ENCODE peak calls at places on chromosomes 12 and 14, in eight cellular contexts. O is lower leg skin, E is cardiac muscle cell, T is transverse colon, C is WTC11, V is thyroid gland, R is lung, L is H9. B is an unnamed sample.

GRCh38 chr12:6825398-6826124 is 2.6 kb upstream of the P3H3 start:
- DNase-seq in C (peak), L (peak), T (peak), O (peak), E (peak), V (peak), R (peak), B (peak)

GRCh38 chr14:71142375-71143038 is 235.2 kb downstream of the PCNX1 start:
- DNase-seq in C (no peak), V (no peak), O (no peak), L (no peak), E (no peak), T (no peak), R (no peak), B (peak)

GRCh38 chr14:33524244-33524643 is 426.6 kb downstream of the EGLN3 start:
- DNase-seq in R (no peak), T (no peak), C (no peak), L (no peak), E (no peak), O (no peak), V (no peak), B (no peak)

GRCh38 chr12:128408669-128409068 is 141.7 kb downstream of the TMEM132C start:
- DNase-seq in T (no peak), C (no peak), R (no peak), L (no peak), O (no peak), V (no peak), E (no peak), B (no peak)

GRCh38 chr14:22843123-22843925 is 6.9 kb downstream of the MMP14 start:
- DNase-seq in L (no peak), V (no peak), T (no peak), R (no peak), O (no peak), E (no peak), C (no peak), B (no peak)

GRCh38 chr12:6979021-6979420 is 8.3 kb downstream of the EMG1 start:
- DNase-seq in E (no peak), R (no peak), L (no peak), T (no peak), V (peak), O (no peak), C (no peak), B (no peak)

GRCh38 chr14:104350463-104351185 is 212.2 kb downstream of the KIF26A start:
- DNase-seq in L (no peak), R (no peak), C (no peak), V (peak), T (no peak), O (no peak), E (no peak), B (no peak)

GRCh38 chr12:63419119-63419518 is 249.2 kb downstream of the DPY19L2 start:
- DNase-seq in E (no peak), V (no peak), L (peak), T (peak), R (no peak), C (no peak), O (no peak), B (no peak)

GRCh38 chr12:48080285-48080684 is 25.6 kb downstream of the SENP1 start:
- DNase-seq in O (no peak), R (no peak), V (no peak), L (no peak), C (no peak), T (no peak), E (no peak), B (no peak)

GRCh38 chr14:100500128-100500527 is 87.1 kb downstream of the BEGAIN start:
- DNase-seq in V (no peak), O (no peak), T (no peak), C (no peak), E (no peak), R (no peak), L (no peak), B (no peak)

GRCh38 chr12:110872100-110872499 is 25.3 kb downstream of the CCDC63 start:
- DNase-seq in T (no peak), E (no peak), C (no peak), R (no peak), V (no peak), O (no peak), L (no peak), B (no peak)

GRCh38 chr14:35406811-35407630 is 2.5 kb upstream of the NFKBIA start:
- DNase-seq in L (no peak), O (peak), C (no peak), E (peak), V (peak), R (peak), T (no peak), B (peak)

GRCh38 chr12:112015938-112016337 is 2.7 kb downstream of the ERP29 start:
- DNase-seq in R (no peak), T (no peak), O (no peak), E (no peak), C (no peak), V (no peak), L (no peak), B (no peak)

GRCh38 chr14:48814562-48814961 is 771.6 kb downstream of the RPS29 start:
- DNase-seq in T (no peak), L (no peak), O (no peak), C (no peak), R (no peak), E (no peak), V (no peak), B (no peak)

GRCh38 chr14:75981426-75981825 is 369 bp downstream of the TGFB3 start:
- DNase-seq in E (peak), V (peak), T (peak), C (no peak), L (peak), O (peak), R (no peak), B (peak)

GRCh38 chr12:47021298-47021697 is 58.1 kb upstream of the PCED1B start:
- DNase-seq in C (no peak), E (peak), L (no peak), R (no peak), V (no peak), O (no peak), T (no peak), B (peak)

GRCh38 chr14:34368115-34368970 is 93.7 kb downstream of the SPTSSA start:
- DNase-seq in R (no peak), L (no peak), E (no peak), V (no peak), T (peak), C (no peak), O (no peak), B (no peak)

GRCh38 chr12:41604830-41605229 is 416.7 kb downstream of the PDZRN4 start:
- DNase-seq in E (no peak), O (no peak), C (no peak), R (no peak), L (no peak), V (no peak), T (no peak), B (no peak)

GRCh38 chr14:105857223-105857815 is 330.9 kb downstream of the TMEM121 start:
- DNase-seq in R (no peak), L (no peak), V (no peak), O (no peak), C (no peak), T (peak), E (no peak), B (no peak)

GRCh38 chr12:11959117-11959823 is 111.5 kb upstream of the BCL2L14 start:
- DNase-seq in V (peak), E (no peak), C (no peak), R (no peak), T (no peak), O (no peak), L (no peak), B (peak)

GRCh38 chr14:58887931-58888330 is 250.2 kb downstream of the DACT1 start:
- DNase-seq in E (no peak), R (no peak), V (no peak), C (no peak), L (no peak), T (no peak), O (no peak), B (no peak)

GRCh38 chr14:69129264-69129880 is 23.5 kb downstream of the DCAF5 start:
- DNase-seq in O (peak), E (peak), V (peak), R (peak), L (peak), T (peak), C (peak), B (peak)

GRCh38 chr12:12612403-12612802 is 727 bp downstream of the CREBL2 start:
- DNase-seq in T (no peak), O (no peak), V (no peak), R (no peak), E (peak), C (no peak), L (no peak), B (peak)

GRCh38 chr14:60845523-60845922 is 111.0 kb downstream of the MNAT1 start:
- DNase-seq in O (no peak), C (no peak), R (no peak), E (no peak), V (no peak), L (no peak), T (no peak), B (peak)

GRCh38 chr14:30572237-30572636 is 13.3 kb downstream of the G2E3 start:
- DNase-seq in R (no peak), O (no peak), L (no peak), V (no peak), C (no peak), T (no peak), E (no peak), B (no peak)

GRCh38 chr14:36605506-36605857 is 23.1 kb upstream of the NKX2-8 start:
- DNase-seq in V (no peak), O (no peak), T (no peak), C (no peak), R (no peak), L (no peak), E (no peak), B (no peak)

GRCh38 chr12:47707905-47708543 is 2.2 kb upstream of the RPAP3 start:
- DNase-seq in L (no peak), C (no peak), O (no peak), R (no peak), E (no peak), V (no peak), T (no peak), B (no peak)

GRCh38 chr12:3313655-3314305 is 177.2 kb upstream of the PRMT8 start:
- DNase-seq in C (peak), V (no peak), E (peak), O (no peak), T (no peak), L (peak), R (no peak), B (peak)

GRCh38 chr12:57993030-57993429 is 51.7 kb downstream of the ATP23 start:
- DNase-seq in V (no peak), E (no peak), O (no peak), C (no peak), L (no peak), R (no peak), T (no peak), B (no peak)
- TF ChIP-seq CTCF in V (no peak), E (peak), O (no peak), C (no peak), L (peak), R (no peak), T (no peak), B (no peak)

DNA sequence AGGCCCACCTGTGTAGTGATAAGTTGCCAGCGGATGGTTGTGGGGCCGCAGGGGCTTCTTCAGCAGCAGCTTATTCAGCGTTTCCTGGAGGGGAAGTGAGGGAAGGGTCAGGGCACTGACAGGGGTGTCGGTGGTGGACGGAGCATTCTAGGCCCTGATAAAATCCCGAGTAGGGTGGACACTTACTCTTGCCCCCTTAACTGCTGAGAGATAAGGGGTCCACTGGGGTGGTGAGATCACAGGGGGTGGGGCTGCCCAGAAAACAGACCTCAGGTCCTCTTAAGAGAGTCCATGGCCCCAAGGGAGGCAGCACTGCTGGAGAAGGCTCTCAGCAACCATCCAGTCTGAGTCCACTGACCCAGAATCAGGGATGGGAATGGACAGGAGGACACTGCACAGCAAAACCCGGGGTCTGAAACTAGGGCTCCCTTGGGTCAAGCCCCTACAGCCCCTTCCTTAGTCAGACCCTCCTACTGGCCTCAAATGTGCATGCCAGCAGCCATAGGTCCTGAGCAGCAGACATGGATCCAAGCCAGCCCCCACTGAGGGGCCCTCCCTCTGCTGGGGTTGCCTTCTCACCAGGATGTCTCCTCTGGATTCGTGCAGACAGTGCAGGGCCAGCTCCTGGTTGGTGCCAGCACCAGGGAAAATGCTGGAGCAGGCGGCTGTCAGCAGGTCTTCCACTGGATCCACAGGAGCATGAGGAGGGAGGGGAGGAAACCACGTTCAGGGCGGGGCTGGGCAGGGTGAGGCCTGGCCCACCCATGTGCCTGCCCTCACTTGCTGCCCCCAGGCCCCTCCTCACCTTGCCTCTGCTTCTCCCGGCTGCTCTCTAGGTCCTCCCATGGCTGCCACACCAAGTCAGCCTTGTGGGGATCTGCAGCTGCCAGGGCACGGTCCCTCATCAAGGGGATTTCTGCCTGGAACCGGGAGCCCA is 12.1 kb upstream of the PNMA1 start:
- DNase-seq in R (no peak), V (no peak), C (no peak), L (no peak), O (no peak), E (no peak), T (no peak), B (no peak)
- TF ChIP-seq CTCF in R (no peak), V (no peak), C (no peak), L (no peak), O (no peak), E (no peak), T (no peak), B (no peak)

GRCh38 chr14:54785111-54785777 is 117.4 kb downstream of the GCH1 start:
- DNase-seq in O (no peak), R (no peak), E (no peak), V (no peak), L (no peak), C (no peak), T (no peak), B (no peak)
- TF ChIP-seq CTCF in O (no peak), R (no peak), E (no peak), V (no peak), L (no peak), C (no peak), T (no peak), B (no peak)

GRCh38 chr14:74531467-74531866 is 37.9 kb downstream of the ISCA2 start:
- DNase-seq in R (peak), L (peak), E (peak), O (no peak), C (peak), V (peak), T (peak), B (peak)
- TF ChIP-seq CTCF in R (no peak), L (peak), E (peak), O (no peak), C (no peak), V (no peak), T (no peak), B (no peak)

DNA sequence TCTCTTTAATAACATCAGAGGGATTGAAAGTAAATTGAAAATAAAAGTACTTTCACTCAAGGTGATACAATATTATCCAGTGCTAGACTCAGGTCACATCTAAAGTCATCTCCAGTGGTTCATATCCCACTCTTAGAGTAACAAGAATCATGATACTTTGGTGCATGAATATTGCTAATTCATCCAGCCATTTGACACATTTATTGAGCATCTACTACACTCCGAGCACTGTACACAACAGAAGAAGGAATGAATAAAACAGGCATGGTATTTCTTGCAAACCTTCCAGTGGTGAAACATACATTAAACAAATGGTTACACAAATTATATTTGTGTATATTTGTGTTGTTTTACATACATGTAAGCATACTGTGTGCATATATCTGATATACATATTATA is 116.0 kb upstream of the TMCC3 start:
- DNase-seq in L (no peak), O (no peak), T (no peak), V (no peak), E (no peak), R (no peak), C (no peak), B (no peak)
- TF ChIP-seq CTCF in L (no peak), O (no peak), T (no peak), V (no peak), E (no peak), R (no peak), C (no peak), B (no peak)

GRCh38 chr12:52669426-52669825 is 10.8 kb downstream of the KRT1 start:
- DNase-seq in T (no peak), L (no peak), O (no peak), E (no peak), C (no peak), R (no peak), V (no peak), B (no peak)
- TF ChIP-seq CTCF in T (no peak), L (no peak), O (no peak), E (no peak), C (no peak), R (no peak), V (no peak), B (no peak)

GRCh38 chr12:27969011-27969900 is 3.3 kb downstream of the PTHLH start:
- DNase-seq in V (peak), T (no peak), E (peak), R (no peak), L (peak), O (no peak), C (peak), B (no peak)
- TF ChIP-seq CTCF in V (no peak), T (no peak), E (peak), R (no peak), L (no peak), O (no peak), C (no peak), B (no peak)

GRCh38 chr12:96766232-96766631 is 140.8 kb upstream of the NEDD1 start:
- DNase-seq in O (no peak), T (no peak), C (peak), E (no peak), L (peak), V (no peak), R (no peak), B (no peak)
- TF ChIP-seq CTCF in O (no peak), T (no peak), C (no peak), E (peak), L (peak), V (no peak), R (no peak), B (no peak)